ENCODE peak calls at places on chromosome 3, in ten cellular contexts. Y, C, U, X, D, W, P, L, E and V are unnamed samples.
A peak's percentile ranks its signal among the peaks of the same experiment; 100 is the strongest.

GRCh38 chr3:159828542-159828943 is 160.1 kb upstream of the IL12A start:
- DNase-seq in X (peak; percentile 58), E (peak; percentile 77), W (peak; percentile 72), P (peak; percentile 68), C (peak; percentile 41), L (peak; percentile 56), Y (no peak), D (peak; percentile 21), U (no peak), V (no peak)

GRCh38 chr3:71530903-71531535 is 52.5 kb downstream of the FOXP1 start:
- DNase-seq in E (no peak), L (no peak), U (no peak), P (no peak), D (no peak), W (peak; percentile 32), Y (no peak), C (no peak), X (no peak), V (no peak)

GRCh38 chr3:194306771-194307640 is 44.1 kb downstream of the CPN2 start:
- DNase-seq in L (no peak), Y (no peak), E (no peak), D (no peak), C (peak; percentile 61), W (no peak), P (no peak), U (no peak), X (peak; percentile 69), V (no peak)

GRCh38 chr3:143885803-143886427 is 37.6 kb upstream of the SLC9A9 start:
- DNase-seq in X (peak; percentile 36), W (peak; percentile 3), E (peak; percentile 48), D (peak; percentile 6), P (peak; percentile 34), L (peak; percentile 21), Y (no peak), C (peak; percentile 52), U (no peak), V (peak; percentile 25)

GRCh38 chr3:78839710-78840109 is 928.1 kb downstream of the ROBO1 start:
- DNase-seq in W (no peak), U (no peak), C (no peak), X (no peak), Y (no peak), L (no peak), D (no peak), P (peak; percentile 57), E (no peak), V (no peak)

GRCh38 chr3:88863196-88863595 is 244.2 kb upstream of the EPHA3 start:
- DNase-seq in L (peak; percentile 4), U (no peak), D (no peak), Y (no peak), P (peak; percentile 47), X (no peak), W (no peak), E (peak; percentile 5), C (no peak), V (no peak)

GRCh38 chr3:73540969-73541740 is 83.6 kb downstream of the PDZRN3 start:
- DNase-seq in P (peak; percentile 60), E (peak; percentile 43), W (no peak), U (no peak), C (no peak), L (peak; percentile 20), Y (no peak), X (no peak), D (no peak), V (no peak)

GRCh38 chr3:156150434-156151066 is 30.2 kb downstream of the KCNAB1 start:
- DNase-seq in X (peak; percentile 49), E (peak; percentile 56), P (peak; percentile 64), L (peak; percentile 26), C (peak; percentile 46), D (no peak), Y (no peak), U (no peak), W (peak; percentile 82), V (no peak)

GRCh38 chr3:128324911-128325592 is 141.6 kb downstream of the DNAJB8 start:
- DNase-seq in E (no peak), U (no peak), X (no peak), P (no peak), C (no peak), L (no peak), W (no peak), D (no peak), Y (no peak), V (no peak)